ENCODE peak calls at places on chromosomes 7 and 10, in nine cellular contexts. A is suprapubic skin, I is transverse colon, B is prostate gland, P is H1, O is sigmoid colon, K is upper lobe of left lung, C is GM23338, X is endothelial cell of umbilical vein. E is an unnamed sample.

GRCh38 chr10:18400911-18401260 is 250.5 kb downstream of the NSUN6 start:
- DNase-seq in A (no peak), I (peak; percentile 30), B (no peak), P (peak; percentile 61), O (no peak), K (no peak), C (peak; percentile 71), X (no peak), E (no peak)

GRCh38 chr7:107232568-107233090 is 63.8 kb downstream of the HBP1 start:
- DNase-seq in A (no peak), I (no peak), B (no peak), P (no peak), O (no peak), K (no peak), C (no peak), X (no peak), E (no peak)

GRCh38 chr10:17427201-17427600 is 27.2 kb downstream of the ST8SIA6 start:
- DNase-seq in A (no peak), I (no peak), B (no peak), P (peak; percentile 13), O (no peak), K (no peak), C (no peak), X (no peak), E (no peak)

GRCh38 chr10:46033602-46034011 is 3.2 kb upstream of the NCOA4 start:
- DNase-seq in A (no peak), I (no peak), B (no peak), P (no peak), O (no peak), K (no peak), C (no peak), X (peak; percentile 79), E (no peak)

GRCh38 chr7:24017519-24017918 is 266.5 kb upstream of the NPY start:
- DNase-seq in A (no peak), I (no peak), B (no peak), P (no peak), O (no peak), K (no peak), C (no peak), X (no peak), E (no peak)

GRCh38 chr10:85646312-85646711 is 720.3 kb downstream of the GRID1 start:
- DNase-seq in A (no peak), I (no peak), B (no peak), P (no peak), O (no peak), K (no peak), C (no peak), X (peak; percentile 11), E (no peak)

GRCh38 chr7:139725077-139725476 is 52.7 kb downstream of the HIPK2 start:
- DNase-seq in A (no peak), I (peak; percentile 32), B (peak; percentile 39), P (no peak), O (no peak), K (peak; percentile 21), C (no peak), X (peak; percentile 33), E (no peak)

GRCh38 chr7:128104109-128104742 is 73.0 kb upstream of the LRRC4 start:
- DNase-seq in A (no peak), I (no peak), B (no peak), P (no peak), O (no peak), K (no peak), C (peak; percentile 72), X (no peak), E (no peak)

GRCh38 chr7:30563326-30563942 is 31.2 kb upstream of the GARS1 start:
- DNase-seq in A (no peak), I (no peak), B (no peak), P (no peak), O (no peak), K (no peak), C (no peak), X (no peak), E (no peak)

GRCh38 chr10:133158756-133159610 is 1.0 kb upstream of the KNDC1 start:
- DNase-seq in A (peak; percentile 61), I (no peak), B (no peak), P (no peak), O (peak; percentile 56), K (peak; percentile 50), C (peak; percentile 73), X (no peak), E (no peak)

GRCh38 chr10:28853195-28853594 is 175.9 kb downstream of the BAMBI start:
- DNase-seq in A (no peak), I (no peak), B (no peak), P (no peak), O (no peak), K (no peak), C (no peak), X (no peak), E (no peak)

GRCh38 chr10:127041561-127041960 is 136.3 kb downstream of the DOCK1 start:
- DNase-seq in A (no peak), I (no peak), B (no peak), P (no peak), O (no peak), K (no peak), C (no peak), X (peak; percentile 5), E (no peak)

GRCh38 chr7:150909192-150909591 is 56.9 kb downstream of the AOC1 start:
- DNase-seq in A (no peak), I (no peak), B (no peak), P (no peak), O (no peak), K (no peak), C (no peak), X (no peak), E (no peak)

GRCh38 chr7:45098983-45099839 is 10.4 kb upstream of the NACAD start:
- DNase-seq in A (no peak), I (no peak), B (no peak), P (no peak), O (peak; percentile 59), K (no peak), C (peak; percentile 32), X (no peak), E (no peak)

GRCh38 chr7:50332241-50333176 is 28.0 kb downstream of the IKZF1 start:
- DNase-seq in A (no peak), I (no peak), B (no peak), P (no peak), O (no peak), K (no peak), C (no peak), X (no peak), E (no peak)

DNA sequence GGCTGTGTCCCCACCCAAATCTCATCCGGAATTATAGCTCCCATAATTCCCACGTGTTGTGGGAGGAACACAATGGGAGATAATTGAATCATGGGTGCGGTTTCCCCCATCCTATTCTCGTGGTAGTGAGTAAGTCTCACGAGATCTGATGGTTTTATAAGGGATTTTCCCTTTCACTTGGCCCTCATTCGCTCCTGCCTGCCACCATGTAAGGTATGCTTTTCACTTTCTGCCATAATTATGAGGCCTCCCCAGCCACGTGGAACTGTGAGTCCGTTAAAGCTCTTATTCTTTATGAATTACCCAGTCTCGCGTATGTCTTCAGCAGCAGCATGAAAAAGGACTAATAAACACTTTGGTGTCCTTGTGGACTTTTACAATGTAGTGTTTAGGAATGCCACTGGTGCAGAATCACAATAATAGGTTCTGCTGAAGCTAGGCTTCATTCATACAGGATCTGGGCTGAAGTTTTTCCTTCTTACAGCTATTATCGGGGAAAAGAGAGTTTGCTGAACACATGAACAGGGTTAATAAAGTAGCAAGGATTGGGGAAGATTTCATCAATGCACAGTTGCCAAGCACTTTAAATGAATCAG is 74.3 kb downstream of the CPED1 start:
- DNase-seq in A (no peak), I (no peak), B (no peak), P (no peak), O (no peak), K (no peak), C (no peak), X (no peak), E (no peak)
- H3K4me3 ChIP-seq in A (no peak overlapping the region), I (no peak overlapping the region), B (no peak overlapping the region), P (no peak overlapping the region), O (no peak overlapping the region), K (no peak overlapping the region), C (no peak overlapping the region), X (no peak overlapping the region), E (no peak overlapping the region)

DNA sequence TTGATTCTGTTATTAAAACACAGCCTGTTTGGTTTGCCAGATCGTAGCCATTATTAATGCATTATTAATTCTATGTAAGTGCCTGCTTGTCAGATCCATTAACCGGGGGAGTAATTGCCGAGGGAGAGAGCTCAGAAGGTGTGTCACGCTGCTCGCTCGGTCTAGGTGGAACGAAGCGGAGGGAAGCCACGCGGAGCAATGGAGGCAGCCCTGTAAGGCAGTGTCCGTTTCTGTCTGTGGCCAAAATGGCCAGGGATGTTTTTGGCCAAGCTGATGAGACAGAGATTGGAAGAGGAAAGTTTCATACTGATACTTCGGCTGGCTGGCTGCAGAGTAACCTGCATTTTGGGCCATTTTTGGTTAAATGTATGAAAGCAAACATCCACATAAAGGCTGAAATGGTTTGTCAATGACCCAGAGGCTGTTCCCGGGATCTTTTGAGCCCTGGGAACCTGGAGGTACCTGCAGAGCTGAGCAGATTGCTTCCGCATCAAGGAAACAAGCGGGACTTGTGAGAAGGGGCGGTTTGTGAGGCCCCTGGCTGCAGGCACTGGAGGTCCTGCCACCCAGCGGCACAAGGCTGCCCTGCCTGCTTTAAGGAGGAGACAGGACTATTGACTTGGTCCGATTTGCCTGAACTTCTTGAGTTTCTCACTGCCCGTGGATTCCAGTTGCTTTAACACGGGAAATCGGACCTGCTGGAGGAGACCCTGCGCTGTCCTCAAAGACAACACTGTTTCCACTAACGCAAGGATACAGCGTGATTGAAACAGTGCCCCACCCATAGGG is 129.9 kb downstream of the DNAJB6 start:
- DNase-seq in A (no peak), I (no peak), B (no peak), P (peak; percentile 48), O (peak; percentile 42), K (no peak), C (no peak), X (no peak), E (no peak)
- TF ChIP-seq CTCF in A (no peak), I (no peak), B (no peak), P (peak; percentile 55), O (no peak), K (no peak), C (no peak), X (no peak), E (no peak)

DNA sequence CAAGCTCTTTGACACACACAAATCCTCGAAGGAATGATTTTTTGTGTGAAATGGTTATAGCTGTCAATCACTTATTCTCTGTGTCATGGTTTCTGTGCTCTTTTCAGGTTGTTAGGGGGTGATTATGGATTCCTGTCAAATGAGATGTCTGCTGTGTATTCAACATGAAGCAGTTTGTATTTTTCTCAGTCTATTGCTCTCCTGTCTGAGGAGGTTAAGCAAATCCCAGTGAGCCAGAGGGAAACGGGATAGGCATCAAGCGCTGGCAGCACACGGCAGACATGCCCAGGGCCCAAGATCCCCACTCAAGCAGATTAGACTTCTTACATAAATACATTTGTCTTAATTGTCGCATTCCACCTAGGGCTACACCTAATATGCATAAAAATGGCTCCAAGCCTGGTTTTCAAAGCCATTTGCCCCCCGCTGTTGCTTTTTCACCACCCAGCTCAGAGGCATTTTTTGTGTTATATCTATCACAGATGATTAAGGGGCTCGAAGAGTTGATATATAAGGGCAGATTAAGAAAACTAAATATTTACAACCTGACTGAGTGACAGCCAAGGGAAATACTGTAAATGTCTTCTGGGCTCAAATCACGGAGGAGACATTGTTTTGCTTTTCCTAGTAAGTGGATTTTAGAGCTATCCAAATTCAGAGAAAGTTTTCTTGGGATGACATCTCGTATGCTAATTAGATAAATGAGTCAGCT is 192.7 kb upstream of the LRGUK start:
- DNase-seq in A (no peak), I (no peak), B (no peak), P (no peak), O (no peak), K (no peak), C (peak; percentile 65), X (no peak), E (no peak)
- TF ChIP-seq POLR2AphosphoS5 in A (no peak), I (no peak), B (no peak), P (no peak), O (no peak), K (no peak), C (no peak), X (no peak), E (no peak)

GRCh38 chr7:130146693-130147520 is 58.3 kb downstream of the TMEM209 start:
- DNase-seq in A (no peak), I (no peak), B (no peak), P (peak; percentile 30), O (no peak), K (no peak), C (no peak), X (no peak), E (no peak)
- H3K4me3 ChIP-seq in A (no peak overlapping the region), I (no peak overlapping the region), B (no peak overlapping the region), P (no peak overlapping the region), O (no peak overlapping the region), K (no peak overlapping the region), C (no peak overlapping the region), X (no peak overlapping the region), E (no peak overlapping the region)

E was measured in esophagus muscularis mucosa.